ENCODE peak calls at places on chromosomes 12 and 14, in seven cellular contexts. C, D, P, L, B, Y and M are unnamed samples.

GRCh38 chr12:79527498-79527897 is 163.3 kb downstream of the PAWR start:
- DNase-seq in P (peak), C (no peak), L (no peak), D (no peak), B (no peak), Y (no peak), M (no peak)

GRCh38 chr14:25484194-25484593 is 434.2 kb upstream of the STXBP6 start:
- DNase-seq in P (no peak), Y (no peak), B (no peak), C (no peak), D (no peak), L (no peak), M (no peak)

GRCh38 chr12:1216560-1216959 is 225.5 kb downstream of the ERC1 start:
- DNase-seq in B (no peak), D (no peak), C (no peak), Y (no peak), P (peak), L (no peak), M (no peak)

GRCh38 chr14:88599761-88600439 is 37.1 kb downstream of the ZC3H14 start:
- DNase-seq in B (no peak), Y (peak), D (no peak), P (no peak), L (no peak), C (no peak), M (no peak)

GRCh38 chr12:130562711-130563110 is 153.4 kb downstream of the RIMBP2 start:
- DNase-seq in D (no peak), B (no peak), L (no peak), C (no peak), P (no peak), Y (no peak), M (no peak)

GRCh38 chr12:111806304-111806703 is 35.7 kb upstream of the MAPKAPK5 start:
- DNase-seq in B (no peak), L (no peak), Y (no peak), D (no peak), P (no peak), C (no peak), M (no peak)

GRCh38 chr12:74349925-74350324 is 187.7 kb upstream of the ATXN7L3B start:
- DNase-seq in B (no peak), Y (no peak), C (no peak), L (no peak), D (peak), P (peak), M (no peak)

GRCh38 chr12:49949124-49949845 is 1.3 kb upstream of the AQP2 start:
- DNase-seq in Y (no peak), P (no peak), L (no peak), B (no peak), C (no peak), D (no peak), M (no peak)

GRCh38 chr12:46916796-46917419 is 91.1 kb upstream of the SLC38A4 start:
- DNase-seq in B (no peak), L (no peak), D (no peak), C (no peak), P (peak), Y (no peak), M (no peak)

GRCh38 chr12:93019911-93020224 is 90.8 kb upstream of the EEA1 start:
- DNase-seq in P (no peak), D (no peak), C (no peak), B (no peak), L (no peak), Y (no peak), M (no peak)

GRCh38 chr12:79975143-79975542 is 40.2 kb upstream of the PPP1R12A start:
- DNase-seq in B (no peak), C (no peak), P (no peak), L (no peak), D (no peak), Y (no peak), M (no peak)

GRCh38 chr14:65096323-65097089 is 5.8 kb downstream of the MAX start:
- DNase-seq in L (no peak), P (no peak), Y (peak), B (no peak), C (no peak), D (peak), M (no peak)

GRCh38 chr12:62632521-62632920 is 165.9 kb downstream of the MON2 start:
- DNase-seq in D (peak), P (peak), C (no peak), L (no peak), Y (no peak), B (no peak), M (peak)

GRCh38 chr12:62724947-62725447 is 210.0 kb downstream of the PPM1H start:
- DNase-seq in Y (no peak), P (peak), L (no peak), B (peak), D (peak), C (no peak), M (no peak)

GRCh38 chr12:118402251-118402650 is 25.9 kb downstream of the SUDS3 start:
- DNase-seq in P (peak), D (peak), Y (no peak), B (no peak), C (no peak), L (no peak), M (no peak)

GRCh38 chr12:71999795-72000194 is 61.1 kb downstream of the TPH2 start:
- DNase-seq in P (no peak), B (no peak), Y (no peak), D (no peak), C (no peak), L (no peak), M (no peak)

GRCh38 chr14:71855399-71856036 is 76.7 kb upstream of the RGS6 start:
- DNase-seq in C (peak), D (peak), Y (peak), L (peak), B (peak), P (peak), M (peak)

GRCh38 chr14:67857778-67858350 is 38.3 kb downstream of the RAD51B start:
- DNase-seq in C (no peak), Y (no peak), L (no peak), B (no peak), D (no peak), P (no peak), M (no peak)

GRCh38 chr12:12072064-12072760 is 1.5 kb downstream of the BCL2L14 start:
- DNase-seq in D (no peak), C (peak), L (no peak), Y (no peak), B (no peak), P (no peak), M (no peak)

GRCh38 chr14:46405095-46405494 is 246.5 kb downstream of the RPL10L start:
- DNase-seq in P (no peak), C (no peak), Y (no peak), L (no peak), B (peak), D (no peak), M (no peak)

GRCh38 chr12:79337891-79338290 is 352.9 kb downstream of the PAWR start:
- DNase-seq in Y (no peak), P (no peak), B (no peak), D (no peak), L (no peak), C (no peak), M (no peak)

GRCh38 chr12:72017054-72017651 is 78.5 kb downstream of the TPH2 start:
- DNase-seq in B (peak), D (peak), Y (peak), C (peak), P (peak), L (peak), M (peak)

GRCh38 chr14:49549881-49550280 is 36.3 kb downstream of the RPS29 start:
- DNase-seq in C (no peak), B (no peak), P (no peak), L (no peak), D (peak), Y (no peak), M (no peak)

GRCh38 chr12:108302471-108303311 is 36.4 kb downstream of the CMKLR1 start:
- DNase-seq in L (no peak), D (peak), C (no peak), P (peak), Y (no peak), B (no peak), M (peak)

GRCh38 chr12:115660211-115660805 is 617.2 kb downstream of the MED13L start:
- DNase-seq in Y (no peak), D (peak), P (peak), C (no peak), B (no peak), L (no peak), M (peak)

GRCh38 chr12:50201987-50202521 is 34.9 kb upstream of the CERS5 start:
- DNase-seq in D (peak), Y (no peak), L (no peak), C (no peak), P (peak), B (no peak), M (no peak)

GRCh38 chr12:89080797-89081470 is 271.4 kb downstream of the DUSP6 start:
- DNase-seq in C (no peak), B (no peak), Y (no peak), D (no peak), P (no peak), L (no peak), M (no peak)

GRCh38 chr12:112685321-112685720 is 106.2 kb upstream of the RPH3A start:
- DNase-seq in P (no peak), D (no peak), Y (no peak), C (no peak), L (no peak), B (no peak), M (no peak)

GRCh38 chr14:23610815-23611289 is 25.3 kb upstream of the DHRS2 start:
- DNase-seq in C (no peak), Y (no peak), P (no peak), D (no peak), B (no peak), L (no peak), M (no peak)

GRCh38 chr14:72476657-72477499 is 417.0 kb downstream of the DPF3 start:
- DNase-seq in D (peak), Y (peak), C (peak), L (peak), P (peak), B (no peak), M (peak)

GRCh38 chr14:85217412-85217811 is 312.5 kb upstream of the FLRT2 start:
- DNase-seq in Y (no peak), B (no peak), D (no peak), L (no peak), C (no peak), P (peak), M (no peak)